ENCODE peak calls at places on chromosomes 7 and 10, in seven cellular contexts. Q, M, C, V, F, N and W are unnamed samples.

GRCh38 chr7:40463449-40463848 is 328.6 kb downstream of the SUGCT start:
- DNase-seq in Q (no peak), M (no peak), C (no peak), V (no peak), F (no peak), N (no peak), W (no peak)

GRCh38 chr10:7826971-7827370 is 8.7 kb downstream of the TAF3 start:
- DNase-seq in Q (peak), M (no peak), C (no peak), V (no peak), F (no peak), N (peak), W (no peak)

GRCh38 chr10:133459454-133460207 is 5.9 kb downstream of the SCART1 start:
- DNase-seq in Q (no peak), M (no peak), C (peak), V (no peak), F (no peak), N (no peak), W (no peak)

GRCh38 chr7:22943997-22944396 is 69.9 kb downstream of the HYCC1 start:
- DNase-seq in Q (peak), M (no peak), C (no peak), V (no peak), F (peak), N (no peak), W (no peak)

GRCh38 chr7:74126220-74126880 is 42.7 kb downstream of the LIMK1 start:
- DNase-seq in Q (no peak), M (no peak), C (no peak), V (no peak), F (no peak), N (no peak), W (no peak)

GRCh38 chr7:6419310-6419773 is 28.4 kb downstream of the DAGLB start:
- DNase-seq in Q (no peak), M (no peak), C (peak), V (no peak), F (no peak), N (no peak), W (no peak)

GRCh38 chr10:45419673-45420020 is 45.6 kb downstream of the ALOX5 start:
- DNase-seq in Q (no peak), M (no peak), C (peak), V (no peak), F (no peak), N (no peak), W (no peak)

GRCh38 chr10:61545170-61545569 is 92.0 kb upstream of the TMEM26 start:
- DNase-seq in Q (no peak), M (no peak), C (no peak), V (no peak), F (no peak), N (no peak), W (no peak)

GRCh38 chr7:136061433-136061832 is 84.3 kb upstream of the MTPN start:
- DNase-seq in Q (no peak), M (no peak), C (no peak), V (no peak), F (no peak), N (no peak), W (no peak)

GRCh38 chr10:85679696-85680095 is 686.9 kb downstream of the GRID1 start:
- DNase-seq in Q (no peak), M (no peak), C (no peak), V (no peak), F (no peak), N (no peak), W (no peak)

GRCh38 chr10:64486149-64486548 is 964.9 kb downstream of the REEP3 start:
- DNase-seq in Q (peak), M (no peak), C (no peak), V (no peak), F (no peak), N (no peak), W (no peak)

GRCh38 chr7:130649004-130649790 is 19.4 kb downstream of the COPG2 start:
- DNase-seq in Q (peak), M (no peak), C (no peak), V (no peak), F (peak), N (peak), W (no peak)

GRCh38 chr7:136870799-136871487 is 2.5 kb downstream of the CHRM2 start:
- DNase-seq in Q (no peak), M (no peak), C (peak), V (peak), F (no peak), N (no peak), W (peak)

GRCh38 chr10:75099952-75100763 is 11.3 kb upstream of the SAMD8 start:
- DNase-seq in Q (peak), M (peak), C (peak), V (peak), F (no peak), N (peak), W (peak)

GRCh38 chr10:8050561-8051108 is 3.9 kb upstream of the GATA3 start:
- DNase-seq in Q (no peak), M (peak), C (peak), V (peak), F (no peak), N (peak), W (no peak)

GRCh38 chr7:19016140-19016539 is 101.3 kb downstream of the TWIST1 start:
- DNase-seq in Q (peak), M (no peak), C (no peak), V (no peak), F (no peak), N (no peak), W (no peak)

GRCh38 chr7:100019908-100020307 is 4.5 kb downstream of the ZKSCAN1 start:
- DNase-seq in Q (no peak), M (no peak), C (no peak), V (no peak), F (no peak), N (no peak), W (no peak)

GRCh38 chr7:66330961-66331360 is 125.8 kb downstream of the TPST1 start:
- DNase-seq in Q (peak), M (no peak), C (peak), V (no peak), F (no peak), N (no peak), W (no peak)

DNA sequence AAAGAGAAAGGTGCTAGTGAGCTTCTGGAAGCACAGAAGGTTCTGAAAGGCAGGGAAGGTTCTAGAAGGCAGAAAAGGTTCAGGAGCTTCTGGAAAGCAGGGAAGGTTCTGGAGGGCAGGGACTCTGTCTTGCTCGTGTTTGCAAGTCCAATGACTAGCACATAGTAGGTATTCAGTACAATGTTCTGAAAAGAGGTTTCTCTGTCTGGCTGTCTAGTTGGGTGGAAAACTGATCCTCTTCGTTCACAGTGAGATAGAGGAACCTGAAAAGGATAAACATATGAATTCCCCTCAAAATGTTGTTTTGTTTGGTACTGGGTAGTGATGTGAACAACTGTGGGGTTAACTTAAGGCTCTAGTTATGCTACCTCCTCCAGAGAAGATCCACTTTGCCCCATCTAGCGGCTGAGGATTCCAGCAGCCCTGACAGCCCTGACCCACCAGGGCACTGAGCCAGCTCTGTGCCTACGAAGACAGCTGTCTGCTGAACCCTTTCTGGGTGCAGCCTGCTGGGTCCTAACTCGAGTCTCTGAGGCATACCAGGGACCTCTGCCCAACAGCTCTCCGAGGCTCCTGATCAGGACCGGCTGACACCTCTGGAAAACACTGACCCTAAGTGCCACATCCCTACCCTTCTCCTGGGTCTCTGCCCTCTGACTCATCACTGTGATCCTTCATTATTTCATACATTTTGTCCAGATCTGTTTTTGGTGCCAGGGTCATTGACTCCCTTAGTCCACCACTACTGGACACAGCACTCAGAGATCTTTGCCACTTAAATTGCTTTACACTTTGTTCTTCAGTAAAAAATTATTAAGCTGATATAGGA is 15.4 kb downstream of the PTPRN2 start:
- DNase-seq in Q (no peak), M (no peak), C (no peak), V (no peak), F (no peak), N (no peak), W (no peak)
- TF ChIP-seq CTCF in Q (no peak), M (no peak), C (no peak), V (no peak), F (no peak), N (no peak), W (no peak)

GRCh38 chr10:24993237-24993958 is 22.6 kb downstream of the ENKUR start:
- DNase-seq in Q (peak), M (no peak), C (no peak), V (no peak), F (no peak), N (no peak), W (no peak)
- TF ChIP-seq CTCF in Q (no peak), M (no peak), C (no peak), V (no peak), F (no peak), N (no peak), W (no peak)

DNA sequence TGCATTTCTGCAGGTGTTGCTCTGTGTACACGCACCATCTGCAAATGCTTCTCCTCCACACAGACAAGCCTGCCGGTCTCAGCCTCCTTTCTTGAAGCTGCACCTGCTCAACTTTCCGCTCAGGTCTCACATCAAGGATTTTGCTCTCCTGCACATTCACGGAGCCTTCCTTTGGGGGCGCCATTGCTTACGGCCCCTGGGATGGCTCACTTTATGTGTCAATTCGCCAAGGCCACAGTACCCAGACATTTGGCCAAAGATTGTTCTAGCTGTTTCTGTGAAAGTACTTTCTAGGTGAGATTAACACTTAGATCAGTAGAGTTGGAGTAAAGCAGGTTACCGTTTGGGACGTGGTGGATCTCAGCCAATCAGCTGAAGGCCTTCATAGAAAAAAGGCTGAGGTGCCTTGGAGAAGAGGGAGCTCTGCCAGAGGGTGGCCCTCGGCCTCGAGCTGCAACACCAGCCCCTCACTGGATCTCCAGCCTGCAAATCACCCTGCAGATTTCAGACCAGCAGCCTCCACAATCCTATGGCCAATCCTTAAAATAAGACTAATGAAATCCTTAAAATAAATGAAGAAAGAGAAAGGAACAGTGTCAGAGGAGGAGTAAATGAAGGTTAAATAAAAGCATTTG is 39.9 kb upstream of the PPP2R2D start:
- DNase-seq in Q (no peak), M (no peak), C (no peak), V (peak), F (no peak), N (no peak), W (no peak)
- TF ChIP-seq CTCF in Q (no peak), M (no peak), C (no peak), V (no peak), F (no peak), N (no peak), W (no peak)

DNA sequence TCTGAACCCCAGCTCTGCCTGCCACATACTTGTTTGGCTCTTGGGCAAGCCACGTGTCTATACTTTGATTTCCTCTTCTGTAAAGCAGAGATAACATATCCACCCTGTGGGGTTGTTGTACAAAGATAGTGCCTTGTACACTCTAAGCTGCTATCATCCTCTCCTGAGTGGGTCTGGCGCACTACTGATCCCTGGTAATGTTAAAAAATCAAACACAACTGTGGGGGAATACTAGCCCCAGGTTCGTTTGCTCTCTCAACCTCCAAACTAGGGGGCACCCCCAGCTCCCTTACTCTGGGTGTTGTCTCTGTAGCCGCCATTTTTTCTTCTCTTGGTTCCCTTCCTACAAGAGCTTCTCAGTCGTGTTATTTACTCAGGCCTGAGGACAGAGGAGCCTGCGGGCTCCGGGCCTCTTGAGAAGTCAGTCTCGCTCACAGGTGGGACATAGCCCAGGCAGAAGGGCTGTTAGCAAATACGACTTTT is 1.0 kb downstream of the POLM start:
- DNase-seq in Q (no peak), M (peak), C (peak), V (no peak), F (no peak), N (peak), W (no peak)
- TF ChIP-seq CTCF in Q (no peak), M (no peak), C (no peak), V (no peak), F (no peak), N (no peak), W (no peak)

DNA sequence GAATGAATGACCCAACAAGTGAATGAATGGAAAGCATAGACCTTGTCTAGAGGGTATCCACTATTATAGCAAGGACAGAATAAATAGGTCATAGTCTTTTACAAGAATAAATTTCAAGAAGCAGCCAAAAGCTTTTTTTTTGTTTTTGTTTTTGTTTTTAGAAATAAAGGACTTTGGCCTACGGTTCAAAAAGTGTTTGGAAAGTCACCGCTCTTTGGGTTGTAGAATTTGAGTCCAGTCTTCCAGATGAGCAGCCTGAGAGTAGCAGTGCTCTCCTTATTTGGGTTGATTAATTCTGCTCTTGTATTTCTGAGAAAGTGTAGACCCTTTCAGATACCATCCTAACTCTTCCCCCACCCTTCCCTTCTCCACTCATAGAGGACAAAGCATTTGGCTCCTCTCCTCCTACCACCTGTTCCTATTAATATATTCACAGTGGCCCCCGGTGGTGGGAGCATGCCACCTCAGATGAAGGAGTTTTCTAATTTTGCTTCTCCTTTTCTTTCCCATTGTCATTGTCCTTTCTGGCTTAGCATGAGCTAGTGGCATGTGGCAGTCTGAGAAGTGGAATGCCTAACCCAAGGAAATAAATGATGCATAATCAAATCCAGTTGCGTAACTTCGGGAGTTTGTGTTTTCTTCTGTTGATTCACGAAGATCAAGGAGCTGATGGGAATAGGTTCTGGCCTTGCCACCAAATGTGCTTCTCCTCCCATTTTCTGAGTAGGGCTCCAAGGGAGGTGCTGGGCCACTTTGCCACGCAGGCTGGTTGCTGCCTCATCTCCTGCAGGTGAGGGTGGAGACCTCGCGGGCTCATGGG is 114.7 kb downstream of the CHN2 start:
- DNase-seq in Q (no peak), M (no peak), C (no peak), V (no peak), F (no peak), N (peak), W (no peak)
- TF ChIP-seq CTCF in Q (no peak), M (no peak), C (no peak), V (peak), F (no peak), N (no peak), W (no peak)

DNA sequence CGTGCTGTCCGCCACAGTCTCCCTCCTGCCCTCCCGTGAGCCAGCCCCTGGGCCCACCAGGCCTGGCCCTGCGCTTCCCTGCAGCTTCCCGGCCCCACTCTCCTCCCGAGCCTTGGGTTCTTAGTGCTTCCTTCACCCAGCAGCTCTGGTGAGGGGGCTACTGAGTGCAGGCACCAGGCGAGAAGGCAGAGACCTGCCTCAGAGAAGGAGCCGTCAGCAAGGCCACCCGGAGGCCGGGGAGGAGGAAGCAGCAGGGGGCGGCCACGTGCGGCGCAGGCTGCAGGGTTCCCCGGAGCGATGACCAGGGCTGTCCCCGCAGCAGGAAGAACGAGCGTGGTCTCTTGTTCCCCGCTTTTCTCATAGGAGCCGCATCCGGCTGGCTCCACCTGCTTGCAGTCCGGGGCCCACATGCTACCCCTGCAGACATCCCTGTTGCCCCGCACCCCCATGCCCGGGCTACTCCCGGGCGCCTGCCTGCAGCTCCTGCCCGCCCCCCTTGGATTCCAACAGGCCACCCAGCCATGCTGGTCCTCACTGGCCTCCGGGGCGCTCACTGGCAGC is 20.5 kb downstream of the YKT6 start:
- DNase-seq in Q (no peak), M (no peak), C (peak), V (no peak), F (no peak), N (no peak), W (peak)
- TF ChIP-seq CTCF in Q (no peak), M (no peak), C (no peak), V (no peak), F (no peak), N (no peak), W (no peak)

GRCh38 chr10:48459270-48460147 is 145.4 kb downstream of the ARHGAP22 start:
- DNase-seq in Q (no peak), M (no peak), C (peak), V (peak), F (no peak), N (no peak), W (no peak)
- TF ChIP-seq CTCF in Q (no peak), M (no peak), C (no peak), V (no peak), F (no peak), N (no peak), W (no peak)